ENCODE peak calls at places on chromosomes 11 and 22, in five cellular contexts. G is heart right ventricle, I is thoracic aorta, R is colonic mucosa, Z is fibroblast of lung. M is an unnamed sample. For H3K4me1, the result is how much of the 10 kb centered on the place peaks cover.

GRCh38 chr11:60927600-60927999 is 3.3 kb downstream of the TMEM132A start:
- DNase-seq in G (no peak), I (no peak), R (no peak), Z (no peak), M (no peak)

GRCh38 chr11:40129276-40129675 is 1330.2 kb downstream of the LRRC4C start:
- DNase-seq in G (no peak), I (no peak), R (no peak), Z (no peak), M (no peak)

GRCh38 chr22:42134033-42135020 is 3.7 kb upstream of the CYP2D6 start:
- DNase-seq in G (no peak), I (no peak), R (no peak), Z (no peak), M (no peak)

GRCh38 chr11:12543596-12544415 is 130.4 kb upstream of the TEAD1 start:
- DNase-seq in G (no peak), I (no peak), R (peak), Z (no peak), M (no peak)

GRCh38 chr11:45872513-45873356 is 12.7 kb upstream of the MAPK8IP1 start:
- DNase-seq in G (no peak), I (no peak), R (no peak), Z (peak), M (peak)

GRCh38 chr11:76577199-76577920 is 93.2 kb downstream of the LRRC32 start:
- DNase-seq in G (peak), I (no peak), R (peak), Z (peak), M (peak)

GRCh38 chr11:57237204-57237681 is at the start of gene APLNR:
- DNase-seq in G (no peak), I (no peak), R (no peak), Z (no peak), M (no peak)

GRCh38 chr22:23431337-23432072 is 148.6 kb downstream of the IGLL1 start:
- DNase-seq in G (no peak), I (no peak), R (no peak), Z (no peak), M (no peak)

GRCh38 chr11:85277693-85278092 is 349.5 kb downstream of the DLG2 start:
- DNase-seq in G (no peak), I (no peak), R (no peak), Z (no peak), M (no peak)

GRCh38 chr22:27405672-27406388 is 395.7 kb downstream of the MN1 start:
- DNase-seq in G (peak), I (no peak), R (peak), Z (peak), M (peak)

GRCh38 chr22:32545801-32546200 is 71.2 kb downstream of the FBXO7 start:
- DNase-seq in G (no peak), I (no peak), R (no peak), Z (peak), M (peak)

GRCh38 chr11:61116426-61117214 is 14.3 kb downstream of the CD5 start:
- DNase-seq in G (no peak), I (no peak), R (no peak), Z (no peak), M (no peak)

GRCh38 chr22:27193215-27193614 is 535.8 kb downstream of the MIAT start:
- DNase-seq in G (no peak), I (no peak), R (no peak), Z (no peak), M (no peak)

GRCh38 chr22:24404561-24405275 is 22.7 kb upstream of the ADORA2A start:
- DNase-seq in G (no peak), I (no peak), R (no peak), Z (no peak), M (no peak)

GRCh38 chr11:81673001-81673400 is 1060.7 kb downstream of the FAM181B start:
- DNase-seq in G (no peak), I (no peak), R (no peak), Z (peak), M (no peak)

GRCh38 chr11:110261195-110262140 is 34.9 kb downstream of the RDX start:
- DNase-seq in G (no peak), I (no peak), R (no peak), Z (peak), M (no peak)

GRCh38 chr11:31805629-31806185 is 5.4 kb downstream of the PAX6 start:
- DNase-seq in G (no peak), I (no peak), R (no peak), Z (no peak), M (no peak)

GRCh38 chr11:41245184-41245583 is 214.3 kb downstream of the LRRC4C start:
- DNase-seq in G (no peak), I (no peak), R (no peak), Z (no peak), M (no peak)

GRCh38 chr22:50432131-50432870 is 42.5 kb downstream of the SBF1 start:
- DNase-seq in G (no peak), I (no peak), R (no peak), Z (no peak), M (no peak)

GRCh38 chr11:109854696-109855095 is 238.5 kb upstream of the ZC3H12C start:
- DNase-seq in G (no peak), I (no peak), R (no peak), Z (no peak), M (no peak)

GRCh38 chr11:20238712-20239111 is 78.4 kb upstream of the DBX1 start:
- DNase-seq in G (no peak), I (no peak), R (peak), Z (no peak), M (no peak)

GRCh38 chr11:126026579-126026978 is 36.1 kb downstream of the CDON start:
- DNase-seq in G (no peak), I (no peak), R (no peak), Z (peak), M (no peak)

DNA sequence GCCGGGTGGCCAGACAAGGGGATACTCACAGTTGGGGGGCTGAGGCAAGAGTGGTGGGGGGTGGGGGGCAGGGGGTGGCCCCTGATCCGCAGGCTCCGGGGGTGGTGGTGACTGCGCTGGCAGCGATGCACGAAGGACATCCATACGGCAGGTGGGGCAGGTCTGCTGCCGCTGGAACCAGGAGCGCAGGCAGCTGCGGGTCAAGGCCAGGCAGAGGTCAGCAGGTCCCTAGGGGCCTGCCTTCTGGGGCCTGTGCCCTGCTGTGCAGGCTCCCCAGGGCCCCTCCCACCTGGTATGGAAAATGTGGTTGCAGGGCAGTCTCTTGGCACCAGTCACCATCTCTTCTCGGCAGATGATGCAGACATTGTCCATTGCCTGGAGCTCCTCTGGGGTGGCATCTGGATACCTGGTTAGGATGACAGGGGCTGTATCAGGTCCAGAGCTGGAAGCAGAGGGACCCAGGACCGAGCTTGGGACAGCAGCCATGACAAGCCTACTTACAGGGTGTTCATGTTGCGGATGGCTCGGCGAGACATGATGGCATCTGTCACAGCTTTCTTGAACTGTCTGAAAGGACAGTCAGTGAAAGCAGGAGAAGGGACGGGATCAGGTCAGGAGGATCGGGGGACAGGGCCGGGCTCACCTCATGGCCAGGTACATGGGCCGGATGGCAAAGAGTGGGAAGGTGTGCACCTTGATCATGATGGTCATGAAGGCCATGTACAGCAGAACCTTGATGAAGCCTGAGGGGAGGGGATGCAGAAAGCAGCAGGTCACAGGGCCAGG is 3.5 kb downstream of the SYVN1 start:
- DNase-seq in G (no peak), I (no peak), R (no peak), Z (no peak), M (no peak)
- H3K4me3 ChIP-seq in G (no peak), I (no peak), R (no peak), Z (no peak), M (no peak)

GRCh38 chr11:86951706-86952105 is 3.5 kb downstream of the FZD4 start:
- DNase-seq in G (no peak), I (no peak), R (no peak), Z (no peak), M (no peak)

GRCh38 chr11:86955111-86955673 is at the start of gene FZD4:
- DNase-seq in G (peak), I (peak), R (peak), Z (peak), M (peak)

GRCh38 chr11:86952221-86952875 is 2.8 kb downstream of the FZD4 start:
- DNase-seq in G (no peak), I (no peak), R (no peak), Z (no peak), M (no peak)

GRCh38 chr11:86954288-86955110 is 696 bp downstream of the FZD4 start:
- DNase-seq in G (peak), I (no peak), R (peak), Z (no peak), M (no peak)

DNA sequence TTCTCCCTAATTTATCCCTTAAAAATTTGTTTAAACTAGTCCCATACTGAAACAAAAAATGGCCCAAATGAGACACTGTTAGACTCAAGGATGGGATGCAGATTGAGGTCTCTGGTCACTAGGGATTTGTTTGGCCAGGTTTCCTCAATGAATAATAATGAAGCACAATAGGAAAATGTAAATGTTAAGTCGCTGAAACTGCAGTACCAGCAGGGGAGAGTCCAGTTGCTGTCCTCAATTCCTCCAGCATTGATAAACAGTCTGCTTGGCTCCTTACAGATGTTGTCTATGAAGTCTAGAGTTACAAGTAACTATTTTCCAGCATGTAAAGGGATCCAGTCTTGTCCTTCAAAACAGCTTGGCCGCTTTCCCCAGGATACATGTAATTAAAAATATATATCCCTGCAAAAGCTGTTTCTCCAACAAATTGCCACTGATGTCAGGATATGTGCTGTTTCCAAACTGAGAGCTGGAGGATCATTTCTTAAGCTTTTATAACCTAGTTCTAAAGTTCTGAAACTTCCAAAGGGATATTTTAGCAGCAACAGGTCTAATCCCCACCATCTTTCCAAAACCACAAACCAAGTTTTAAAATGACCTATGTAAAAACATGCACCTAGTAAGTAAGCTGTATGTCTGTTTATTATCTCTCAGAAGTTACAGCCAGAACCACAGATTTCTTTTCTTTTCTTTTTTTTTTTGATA is 2.1 kb downstream of the FZD4 start:
- DNase-seq in G (no peak), I (no peak), R (no peak), Z (peak), M (no peak)
- H3K4me1 ChIP-seq in G (half or more), I (under half), R (under half), Z (under half), M (under half)

GRCh38 chr22:20204821-20205220 is 54.0 kb upstream of the CCDC188 start:
- DNase-seq in G (no peak), I (no peak), R (no peak), Z (no peak), M (no peak)
- H3K27ac ChIP-seq in G (peak), I (no peak), R (no peak), Z (no peak), M (no peak)

GRCh38 chr22:19891350-19892248 is 36.9 kb upstream of the GNB1L start:
- DNase-seq in G (no peak), I (no peak), R (no peak), Z (peak), M (peak)

GRCh38 chr22:19893363-19893762 is 38.7 kb upstream of the GNB1L start:
- DNase-seq in G (no peak), I (no peak), R (no peak), Z (no peak), M (no peak)

GRCh38 chr22:19890502-19891349 is 36.1 kb upstream of the GNB1L start:
- DNase-seq in G (no peak), I (no peak), R (no peak), Z (no peak), M (no peak)

GRCh38 chr22:19892925-19893324 is 38.3 kb upstream of the GNB1L start:
- DNase-seq in G (no peak), I (no peak), R (no peak), Z (no peak), M (no peak)

DNA sequence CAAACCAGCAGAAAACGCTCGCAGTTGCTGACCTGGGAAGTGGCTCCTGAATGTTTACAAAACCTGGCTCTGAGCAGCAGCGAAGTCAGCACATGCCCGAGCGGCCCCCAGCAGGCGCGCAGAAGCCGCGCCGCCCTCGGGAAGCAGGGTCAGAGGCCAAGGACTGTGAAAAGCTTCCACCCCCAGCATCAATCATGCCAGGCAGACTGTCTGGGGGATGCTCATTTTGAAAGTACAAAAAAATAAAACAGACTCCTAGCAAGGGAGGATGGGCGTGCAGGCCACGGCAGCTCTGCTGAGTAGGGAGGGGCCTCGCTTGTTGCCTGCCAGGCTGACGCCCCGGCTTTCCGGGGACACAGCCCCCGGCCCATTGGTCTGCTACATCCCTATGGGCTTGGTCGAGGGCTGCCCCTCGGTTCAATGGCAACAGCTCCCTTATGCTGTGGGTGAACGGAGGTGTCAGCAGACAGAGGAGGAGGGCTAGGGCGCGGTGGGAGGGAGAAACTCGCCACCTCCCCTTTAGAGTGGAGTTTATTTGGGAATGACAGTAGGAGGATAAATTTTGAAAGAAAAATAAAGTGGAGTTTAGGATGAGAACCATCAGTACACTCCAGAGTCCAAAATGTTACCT is 37.7 kb upstream of the GNB1L start:
- DNase-seq in G (no peak), I (no peak), R (no peak), Z (peak), M (no peak)
- H3K4me3 ChIP-seq in G (no peak), I (no peak), R (no peak), Z (no peak), M (no peak)

M was measured in SJSA1.